ENCODE peak calls at places on chromosome 10, in ten cellular contexts. F, T, J, N, H, C, O, G, P and D are unnamed samples.

GRCh38 chr10:110214380-110214826 is 7.0 kb downstream of the MXI1 start:
- DNase-seq in F (peak; percentile 70), T (no peak), J (peak; percentile 50), N (no peak), H (no peak), C (no peak), O (no peak), G (peak; percentile 42), P (no peak), D (no peak)

GRCh38 chr10:78600740-78601139 is 468.0 kb upstream of the ZMIZ1 start:
- DNase-seq in F (no peak), T (no peak), J (peak; percentile 55), N (no peak), H (no peak), C (peak; percentile 21), O (peak; percentile 41), G (peak; percentile 36), P (no peak), D (peak; percentile 11)

GRCh38 chr10:122376364-122376961 is 2.0 kb downstream of the PLEKHA1 start:
- DNase-seq in F (no peak), T (no peak), J (no peak), N (no peak), H (no peak), C (no peak), O (no peak), G (no peak), P (no peak), D (no peak)

GRCh38 chr10:16690417-16690816 is 126.8 kb downstream of the RSU1 start:
- DNase-seq in F (no peak), T (no peak), J (no peak), N (no peak), H (no peak), C (no peak), O (no peak), G (no peak), P (no peak), D (no peak)

GRCh38 chr10:80517416-80518142 is 20.1 kb upstream of the SH2D4B start:
- DNase-seq in F (no peak), T (no peak), J (no peak), N (no peak), H (no peak), C (no peak), O (no peak), G (no peak), P (no peak), D (no peak)

GRCh38 chr10:131656446-131656845 is 244.4 kb upstream of the PPP2R2D start:
- DNase-seq in F (no peak), T (no peak), J (no peak), N (no peak), H (no peak), C (no peak), O (no peak), G (no peak), P (no peak), D (no peak)

GRCh38 chr10:43201545-43202131 is 63.4 kb downstream of the CSGALNACT2 start:
- DNase-seq in F (no peak), T (no peak), J (no peak), N (no peak), H (no peak), C (no peak), O (no peak), G (no peak), P (no peak), D (no peak)

GRCh38 chr10:44384601-44385422 is at the start of gene CXCL12:
- DNase-seq in F (no peak), T (peak; percentile 72), J (peak; percentile 55), N (peak; percentile 72), H (peak; percentile 40), C (no peak), O (no peak), G (peak; percentile 44), P (peak; percentile 55), D (no peak)

GRCh38 chr10:61978965-61979364 is 77.5 kb downstream of the ARID5B start:
- DNase-seq in F (no peak), T (no peak), J (no peak), N (no peak), H (no peak), C (no peak), O (no peak), G (no peak), P (peak; percentile 36), D (no peak)

GRCh38 chr10:14040787-14041631 is 289.7 kb downstream of the FRMD4A start:
- DNase-seq in F (no peak), T (no peak), J (no peak), N (no peak), H (peak; percentile 44), C (no peak), O (no peak), G (no peak), P (no peak), D (no peak)

GRCh38 chr10:93267521-93267920 is 193.8 kb downstream of the CYP26A1 start:
- DNase-seq in F (no peak), T (no peak), J (no peak), N (no peak), H (no peak), C (no peak), O (no peak), G (no peak), P (no peak), D (no peak)

GRCh38 chr10:12413369-12413711 is 64.0 kb downstream of the CAMK1D start:
- DNase-seq in F (no peak), T (no peak), J (no peak), N (no peak), H (no peak), C (no peak), O (no peak), G (no peak), P (no peak), D (no peak)

GRCh38 chr10:85995791-85996190 is 370.8 kb downstream of the GRID1 start:
- DNase-seq in F (peak; percentile 47), T (no peak), J (peak; percentile 2), N (no peak), H (peak; percentile 11), C (no peak), O (no peak), G (peak; percentile 0), P (no peak), D (no peak)

GRCh38 chr10:98569878-98570277 is 123.1 kb upstream of the HPS1 start:
- DNase-seq in F (no peak), T (no peak), J (no peak), N (no peak), H (no peak), C (no peak), O (no peak), G (no peak), P (no peak), D (no peak)

GRCh38 chr10:71569775-71570588 is 149.6 kb downstream of the C10orf105 start:
- DNase-seq in F (peak; percentile 94), T (peak; percentile 66), J (peak; percentile 21), N (peak; percentile 74), H (peak; percentile 49), C (no peak), O (peak; percentile 15), G (peak; percentile 23), P (peak; percentile 51), D (no peak)

GRCh38 chr10:5659702-5660528 is 6.5 kb downstream of the ASB13 start:
- DNase-seq in F (no peak), T (no peak), J (peak; percentile 59), N (no peak), H (peak; percentile 65), C (no peak), O (peak; percentile 36), G (peak; percentile 79), P (peak; percentile 48), D (no peak)

GRCh38 chr10:109504401-109504800 is 418.9 kb downstream of the XPNPEP1 start:
- DNase-seq in F (no peak), T (no peak), J (peak; percentile 7), N (no peak), H (peak; percentile 1), C (no peak), O (no peak), G (no peak), P (no peak), D (no peak)

GRCh38 chr10:17795088-17795487 is 14.1 kb upstream of the MRC1 start:
- DNase-seq in F (no peak), T (no peak), J (no peak), N (no peak), H (no peak), C (no peak), O (no peak), G (no peak), P (no peak), D (no peak)

GRCh38 chr10:116787893-116788665 is 45.7 kb upstream of the HSPA12A start:
- DNase-seq in F (no peak), T (peak; percentile 81), J (peak; percentile 63), N (peak; percentile 73), H (peak; percentile 77), C (no peak), O (peak; percentile 50), G (peak; percentile 69), P (peak; percentile 69), D (peak; percentile 41)

GRCh38 chr10:132646443-132647097 is 109.0 kb downstream of the INPP5A start:
- DNase-seq in F (no peak), T (peak; percentile 13), J (no peak), N (no peak), H (no peak), C (no peak), O (no peak), G (no peak), P (no peak), D (no peak)

GRCh38 chr10:86113501-86113900 is 253.1 kb downstream of the GRID1 start:
- DNase-seq in F (no peak), T (no peak), J (no peak), N (no peak), H (no peak), C (no peak), O (no peak), G (no peak), P (no peak), D (no peak)

GRCh38 chr10:124403548-124403947 is 15.2 kb downstream of the OAT start:
- DNase-seq in F (no peak), T (no peak), J (peak; percentile 77), N (no peak), H (peak; percentile 88), C (peak; percentile 47), O (peak; percentile 65), G (peak; percentile 81), P (peak; percentile 42), D (peak; percentile 74)
- TF ChIP-seq CTCF in F (peak; percentile 40), T (peak; percentile 68), J (peak; percentile 38), N (peak; percentile 24), H (peak; percentile 69), C (peak; percentile 50), O (peak; percentile 74), G (peak; percentile 63), P (peak; percentile 57), D (peak; percentile 67)

GRCh38 chr10:77496941-77497420 is 140.6 kb downstream of the KCNMA1 start:
- DNase-seq in F (no peak), T (no peak), J (peak; percentile 60), N (no peak), H (no peak), C (no peak), O (peak; percentile 51), G (peak; percentile 63), P (no peak), D (no peak)
- H3K4me3 ChIP-seq in F (no peak overlapping the region), T (no peak overlapping the region), J (no peak overlapping the region), N (no peak overlapping the region), H (no peak overlapping the region), C (no peak overlapping the region), O (no peak overlapping the region), G (no peak overlapping the region), P (no peak overlapping the region), D (no peak overlapping the region)

GRCh38 chr10:50417906-50418697 is 166.8 kb upstream of the ASAH2 start:
- DNase-seq in F (peak; percentile 93), T (peak; percentile 79), J (peak; percentile 91), N (peak; percentile 43), H (peak; percentile 84), C (peak; percentile 44), O (peak; percentile 86), G (peak; percentile 80), P (peak; percentile 86), D (peak; percentile 77)
- TF ChIP-seq CTCF in F (no peak), T (no peak), J (no peak), N (no peak), H (no peak), C (no peak), O (no peak), G (no peak), P (no peak), D (no peak)

GRCh38 chr10:60138842-60139241 is 232.5 kb upstream of the CCDC6 start:
- DNase-seq in F (no peak), T (no peak), J (no peak), N (no peak), H (no peak), C (no peak), O (no peak), G (no peak), P (no peak), D (no peak)
- H3K4me3 ChIP-seq in F (no peak overlapping the region), T (peak overlapping the region; percentile 53), J (no peak overlapping the region), N (no peak overlapping the region), H (no peak overlapping the region), C (no peak overlapping the region), O (no peak overlapping the region), G (no peak overlapping the region), P (no peak overlapping the region), D (no peak overlapping the region)